ENCODE peak calls at places on chromosome 13, in nine cellular contexts. N is IMR-90, J is small intestine, X is kidney, D is thoracic aorta, G is neural progenitor cell, T is MM.1S, I is left ventricle myocardium inferior, O is sigmoid colon. B is an unnamed sample.
A peak's percentile ranks its signal among the peaks of the same experiment; 100 is the strongest.

GRCh38 chr13:34151885-34152284 is 333.9 kb downstream of the RFC3 start:
- DNase-seq in N (no peak), J (peak; percentile 65), X (no peak), D (no peak), G (peak; percentile 43), T (no peak), I (no peak), O (no peak), B (no peak)

GRCh38 chr13:32125221-32125621 is 93.6 kb downstream of the FRY start:
- DNase-seq in N (peak; percentile 26), J (no peak), X (no peak), D (no peak), G (no peak), T (no peak), I (no peak), O (peak; percentile 65), B (no peak)

GRCh38 chr13:101398920-101399319 is 17.4 kb downstream of the NALCN start:
- DNase-seq in N (peak; percentile 84), J (no peak), X (no peak), D (no peak), G (no peak), T (no peak), I (no peak), O (no peak), B (no peak)

GRCh38 chr13:34421849-34422475 is 520.1 kb upstream of the NBEA start:
- DNase-seq in N (no peak), J (no peak), X (no peak), D (no peak), G (no peak), T (no peak), I (no peak), O (no peak), B (no peak)

GRCh38 chr13:34678154-34678553 is 263.9 kb upstream of the NBEA start:
- DNase-seq in N (no peak), J (no peak), X (no peak), D (no peak), G (no peak), T (no peak), I (no peak), O (no peak), B (no peak)

GRCh38 chr13:30837227-30838159 is 68.6 kb upstream of the MEDAG start:
- DNase-seq in N (no peak), J (no peak), X (no peak), D (no peak), G (no peak), T (no peak), I (no peak), O (no peak), B (no peak)

GRCh38 chr13:54614729-54615128 is 1586.1 kb downstream of the OLFM4 start:
- DNase-seq in N (no peak), J (no peak), X (no peak), D (no peak), G (peak; percentile 16), T (no peak), I (no peak), O (no peak), B (no peak)

GRCh38 chr13:59607780-59608233 is 555.9 kb downstream of the DIAPH3 start:
- DNase-seq in N (no peak), J (peak; percentile 5), X (no peak), D (no peak), G (no peak), T (no peak), I (no peak), O (no peak), B (no peak)

GRCh38 chr13:57631607-57632275 is at the start of gene PCDH17:
- DNase-seq in N (no peak), J (no peak), X (no peak), D (no peak), G (peak; percentile 70), T (peak; percentile 9), I (peak; percentile 23), O (no peak), B (no peak)

GRCh38 chr13:109700176-109700575 is 86.2 kb downstream of the IRS2 start:
- DNase-seq in N (peak; percentile 24), J (peak; percentile 89), X (peak; percentile 86), D (no peak), G (no peak), T (no peak), I (peak; percentile 83), O (peak; percentile 84), B (no peak)

GRCh38 chr13:91203430-91203829 is 144.1 kb upstream of the MIR17HG start:
- DNase-seq in N (no peak), J (no peak), X (no peak), D (no peak), G (no peak), T (no peak), I (no peak), O (no peak), B (no peak)

GRCh38 chr13:42355841-42356575 is 84.1 kb downstream of the AKAP11 start:
- DNase-seq in N (no peak), J (no peak), X (no peak), D (no peak), G (no peak), T (no peak), I (no peak), O (no peak), B (no peak)

GRCh38 chr13:29589967-29590366 is 5.5 kb downstream of the SLC7A1 start:
- DNase-seq in N (no peak), J (no peak), X (no peak), D (no peak), G (peak; percentile 58), T (no peak), I (no peak), O (no peak), B (no peak)

GRCh38 chr13:73765651-73766384 is 368.4 kb downstream of the KLF12 start:
- DNase-seq in N (peak; percentile 58), J (peak; percentile 75), X (peak; percentile 95), D (peak; percentile 33), G (peak; percentile 91), T (no peak), I (peak; percentile 84), O (peak; percentile 91), B (no peak)

GRCh38 chr13:73772449-73773186 is 361.6 kb downstream of the KLF12 start:
- DNase-seq in N (no peak), J (no peak), X (no peak), D (no peak), G (no peak), T (no peak), I (no peak), O (no peak), B (no peak)

GRCh38 chr13:73767191-73767741 is 366.9 kb downstream of the KLF12 start:
- DNase-seq in N (peak; percentile 70), J (peak; percentile 11), X (no peak), D (no peak), G (peak; percentile 91), T (no peak), I (no peak), O (no peak), B (no peak)

GRCh38 chr13:73767747-73768315 is 366.4 kb downstream of the KLF12 start:
- DNase-seq in N (no peak), J (no peak), X (no peak), D (no peak), G (peak; percentile 50), T (no peak), I (no peak), O (no peak), B (no peak)
- H3K27ac ChIP-seq in N (no peak overlapping the region), J (no peak overlapping the region), X (no peak overlapping the region), D (peak overlapping the region; percentile 78), G (peak overlapping the region; percentile 90), T (no peak overlapping the region), I (peak overlapping the region; percentile 79), O (peak overlapping the region; percentile 81), B (peak overlapping the region; percentile 49)

DNA sequence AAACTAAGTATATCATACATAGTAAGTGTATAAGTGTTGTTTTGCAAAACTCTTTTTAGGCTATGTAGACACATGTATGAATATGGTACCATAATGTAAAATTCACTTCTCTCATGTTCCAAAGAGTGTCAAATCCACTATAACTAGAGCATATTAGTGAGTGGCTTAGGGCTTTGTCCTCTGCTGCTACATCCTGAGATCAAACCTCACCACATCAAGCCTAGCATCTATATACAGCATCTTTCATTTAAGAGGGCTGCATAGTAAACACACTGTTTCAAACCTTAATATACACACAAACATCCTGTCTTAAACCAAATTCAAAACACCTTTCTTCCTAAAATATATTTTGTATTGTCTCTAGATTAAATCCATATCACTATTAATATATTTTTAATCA is 38.6 kb downstream of the ELF1 start:
- DNase-seq in N (no peak), J (no peak), X (no peak), D (no peak), G (no peak), T (no peak), I (no peak), O (no peak), B (no peak)
- H3K4me3 ChIP-seq in N (no peak overlapping the region), J (peak overlapping the region; percentile 19), X (peak overlapping the region; percentile 1), D (peak overlapping the region; percentile 57), G (no peak overlapping the region), T (no peak overlapping the region), I (peak overlapping the region; percentile 58), O (no peak overlapping the region), B (peak overlapping the region; percentile 27)

GRCh38 chr13:65914707-65915106 is 1315.4 kb downstream of the PCDH9 start:
- DNase-seq in N (peak; percentile 72), J (no peak), X (no peak), D (no peak), G (no peak), T (no peak), I (no peak), O (no peak), B (no peak)

GRCh38 chr13:65912516-65912915 is 1317.6 kb downstream of the PCDH9 start:
- DNase-seq in N (no peak), J (no peak), X (no peak), D (no peak), G (no peak), T (no peak), I (no peak), O (no peak), B (no peak)

GRCh38 chr13:65911546-65912193 is 1318.5 kb downstream of the PCDH9 start:
- DNase-seq in N (no peak), J (no peak), X (no peak), D (no peak), G (no peak), T (no peak), I (no peak), O (no peak), B (no peak)

GRCh38 chr13:65909501-65909900 is 1320.6 kb downstream of the PCDH9 start:
- DNase-seq in N (no peak), J (no peak), X (no peak), D (no peak), G (no peak), T (no peak), I (no peak), O (no peak), B (no peak)

DNA sequence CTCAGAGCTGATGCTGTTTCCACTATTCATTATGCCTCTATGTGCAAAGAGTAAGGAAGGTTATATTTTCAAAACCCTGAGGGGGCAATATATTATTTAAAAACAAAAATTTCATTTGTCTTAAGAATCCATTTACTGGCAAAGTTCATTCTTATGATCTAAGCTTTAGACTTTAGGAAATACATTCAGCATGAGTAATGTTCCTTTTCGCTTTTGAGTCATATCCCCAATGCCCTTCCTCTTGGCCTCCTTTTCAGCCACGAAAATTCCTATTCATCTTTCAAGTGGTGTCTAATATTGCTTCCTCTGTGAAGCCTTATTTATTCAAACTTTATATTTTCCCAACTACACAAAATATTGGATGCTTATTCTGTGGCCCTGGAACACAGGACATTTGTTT is 1317.0 kb downstream of the PCDH9 start:
- DNase-seq in N (peak; percentile 86), J (no peak), X (no peak), D (no peak), G (no peak), T (no peak), I (no peak), O (no peak), B (no peak)
- H3K27ac ChIP-seq in N (no peak overlapping the region), J (no peak overlapping the region), X (no peak overlapping the region), D (peak overlapping the region; percentile 53), G (no peak overlapping the region), T (no peak overlapping the region), I (peak overlapping the region; percentile 56), O (no peak overlapping the region), B (no peak overlapping the region)

GRCh38 chr13:71863249-71863648 is 3.8 kb downstream of the DACH1 start:
- DNase-seq in N (no peak), J (peak; percentile 16), X (no peak), D (no peak), G (no peak), T (no peak), I (no peak), O (no peak), B (no peak)
- H3K4me3 ChIP-seq in N (no peak overlapping the region), J (no peak overlapping the region), X (peak overlapping the region; percentile 33), D (no peak overlapping the region), G (peak overlapping the region; percentile 96), T (no peak overlapping the region), I (peak overlapping the region; percentile 78), O (no peak overlapping the region), B (no peak overlapping the region)